ENCODE peak calls at places on chromosomes 7 and 10, in ten cellular contexts. U, D, V, B, S, J, Q, L, O and E are unnamed samples.

GRCh38 chr10:77692782-77693181 is 55.2 kb upstream of the KCNMA1 start:
- DNase-seq in L (no peak), U (no peak), S (no peak), B (no peak), J (no peak), O (no peak), Q (peak; percentile 74), D (peak; percentile 52), V (no peak), E (no peak)

GRCh38 chr10:112265745-112266144 is 17.5 kb upstream of the TECTB start:
- DNase-seq in J (no peak), Q (peak; percentile 28), L (no peak), V (no peak), O (peak; percentile 89), D (no peak), S (no peak), U (no peak), B (no peak), E (no peak)

GRCh38 chr7:4958477-4959301 is at the start of gene MMD2:
- DNase-seq in J (peak; percentile 77), O (no peak), B (no peak), L (no peak), U (no peak), S (no peak), V (no peak), D (no peak), Q (no peak), E (no peak)

GRCh38 chr7:151503902-151504714 is 15.6 kb downstream of the RHEB start:
- DNase-seq in L (no peak), J (no peak), O (peak; percentile 78), B (no peak), D (peak; percentile 93), Q (peak; percentile 49), S (peak; percentile 71), U (no peak), V (no peak), E (no peak)

GRCh38 chr10:127853868-127854768 is 38.6 kb downstream of the CLRN3 start:
- DNase-seq in D (peak; percentile 74), U (peak; percentile 48), Q (peak; percentile 69), B (no peak), J (peak; percentile 90), S (peak; percentile 34), O (peak; percentile 70), V (no peak), L (peak; percentile 64), E (peak; percentile 16)

GRCh38 chr10:101022967-101023705 is 7.8 kb downstream of the PDZD7 start:
- DNase-seq in O (no peak), D (no peak), U (no peak), L (no peak), V (no peak), J (no peak), B (no peak), S (no peak), Q (no peak), E (no peak)

GRCh38 chr10:55232553-55232952 is 431.5 kb upstream of the PCDH15 start:
- DNase-seq in S (peak; percentile 8), J (no peak), O (no peak), U (no peak), V (no peak), D (no peak), Q (no peak), L (no peak), B (no peak), E (no peak)

GRCh38 chr10:20276127-20276979 is 460.1 kb downstream of the PLXDC2 start:
- DNase-seq in L (no peak), V (no peak), J (no peak), Q (no peak), D (no peak), U (no peak), S (no peak), O (no peak), B (no peak), E (no peak)

GRCh38 chr10:104580321-104580720 is 60.8 kb upstream of the SORCS3 start:
- DNase-seq in V (no peak), J (no peak), S (no peak), Q (no peak), U (no peak), O (no peak), L (no peak), D (peak; percentile 50), B (no peak), E (no peak)

GRCh38 chr7:34087892-34088891 is 182.9 kb downstream of the BMPER start:
- DNase-seq in B (no peak), V (no peak), D (peak; percentile 56), U (no peak), S (no peak), J (no peak), L (no peak), Q (peak; percentile 28), O (no peak), E (no peak)

GRCh38 chr10:88541116-88541626 is 41.9 kb downstream of the RNLS start:
- DNase-seq in J (no peak), L (no peak), U (no peak), D (peak; percentile 65), B (no peak), S (no peak), V (no peak), O (no peak), Q (no peak), E (no peak)

GRCh38 chr10:121595806-121596667 is 2.2 kb downstream of the FGFR2 start:
- DNase-seq in D (no peak), O (no peak), L (no peak), S (no peak), Q (peak; percentile 16), V (no peak), U (no peak), B (peak; percentile 54), J (no peak), E (no peak)
- H3K4me3 ChIP-seq in D (no peak overlapping the region), O (peak overlapping the region; percentile 48), L (no peak overlapping the region), S (no peak overlapping the region), Q (peak overlapping the region; percentile 10), V (no peak overlapping the region), U (no peak overlapping the region), B (peak overlapping the region; percentile 79), J (peak overlapping the region; percentile 52), E (no peak overlapping the region)

DNA sequence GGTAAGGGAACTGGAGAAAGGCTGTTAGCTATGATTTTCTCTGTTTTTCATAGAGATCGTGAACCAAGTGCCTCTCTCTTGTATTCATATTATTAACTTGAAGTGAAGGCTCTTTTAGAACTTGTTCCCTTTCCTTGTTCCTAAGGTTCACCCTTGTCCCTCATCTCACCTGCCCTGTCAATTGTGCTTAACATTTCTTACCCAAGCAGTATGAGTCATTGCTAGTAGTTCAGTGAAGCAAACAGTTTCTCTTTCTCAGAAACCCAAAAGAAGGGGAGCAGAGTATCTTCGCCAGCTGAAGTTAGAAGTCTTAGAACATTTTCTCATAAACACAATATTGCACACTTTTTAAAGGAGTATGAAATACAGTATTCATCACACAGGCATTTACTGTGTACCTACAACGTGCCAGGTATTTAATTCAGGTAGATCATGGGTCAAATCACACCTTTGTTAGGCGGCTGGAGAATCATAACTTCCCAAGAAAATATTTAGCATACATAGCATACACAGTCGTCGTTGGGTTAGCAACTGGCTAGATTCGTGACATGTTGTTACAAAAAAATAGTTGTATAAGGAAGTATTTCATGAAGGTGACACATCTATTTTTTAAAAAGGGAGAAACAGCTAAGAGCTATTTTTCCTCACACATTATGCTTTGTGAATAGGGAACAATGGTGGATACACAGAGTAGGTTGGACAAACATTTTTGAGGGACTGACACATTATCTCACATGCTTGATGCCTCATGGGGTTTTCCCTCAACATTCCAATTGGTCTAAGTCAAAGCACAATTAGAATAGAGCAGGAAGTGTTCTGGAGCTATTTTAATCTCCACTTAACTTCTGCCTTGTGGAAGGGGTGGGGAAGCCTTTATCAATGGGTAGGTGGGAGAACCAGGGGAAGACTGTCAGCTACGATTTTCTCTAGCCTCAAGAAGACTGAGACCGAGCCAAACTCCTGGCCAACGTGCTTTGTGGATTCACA is 13.2 kb downstream of the HDAC9 start:
- DNase-seq in B (no peak), J (no peak), O (no peak), Q (no peak), U (peak; percentile 43), L (no peak), V (no peak), S (no peak), D (peak; percentile 94), E (no peak)
- H3K4me3 ChIP-seq in B (peak overlapping the region; percentile 1), J (no peak overlapping the region), O (no peak overlapping the region), Q (no peak overlapping the region), U (peak overlapping the region; percentile 30), L (no peak overlapping the region), V (peak overlapping the region; percentile 47), S (no peak overlapping the region), D (peak overlapping the region; percentile 10), E (peak overlapping the region; percentile 44)

DNA sequence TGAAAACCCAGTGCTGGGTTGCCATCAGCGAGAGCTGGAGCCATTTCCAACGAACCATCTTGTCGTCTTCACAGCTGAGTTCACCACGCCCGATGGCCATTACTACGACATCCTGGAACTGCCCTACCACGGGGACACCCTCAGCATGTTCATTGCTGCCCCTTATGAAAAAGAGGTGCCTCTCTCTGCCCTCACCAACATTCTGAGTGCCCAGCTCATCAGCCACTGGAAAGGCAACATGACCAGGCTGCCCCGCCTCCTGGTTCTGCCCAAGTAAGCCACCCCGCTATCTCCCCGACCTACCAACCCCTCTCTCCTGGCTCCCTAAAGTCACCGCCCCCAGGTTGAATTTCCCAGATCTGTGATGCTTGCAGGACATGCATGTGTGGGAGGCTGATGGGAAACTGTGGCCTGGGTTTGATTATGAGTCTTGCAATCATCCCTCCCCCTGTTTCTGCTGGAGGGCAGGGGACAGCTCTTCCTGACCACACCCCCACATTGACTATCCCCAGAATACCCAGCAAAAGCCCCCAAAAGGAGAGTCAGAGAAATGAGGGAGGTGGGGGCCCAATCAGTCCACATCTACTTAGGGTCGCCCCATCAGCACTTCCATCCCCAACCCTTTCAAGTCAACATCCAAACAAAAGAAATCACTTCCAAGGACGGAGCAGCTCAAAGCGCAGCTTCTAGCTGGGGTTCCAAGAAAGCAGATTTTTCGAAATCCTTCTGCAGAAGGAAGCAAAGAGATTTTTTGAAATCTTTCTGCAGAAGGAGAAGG is 6.9 kb downstream of the SERPINE1 start:
- DNase-seq in Q (no peak), L (no peak), S (no peak), U (no peak), D (peak; percentile 70), B (no peak), J (no peak), V (no peak), O (no peak), E (no peak)
- H3K4me3 ChIP-seq in Q (no peak overlapping the region), L (no peak overlapping the region), S (no peak overlapping the region), U (no peak overlapping the region), D (peak overlapping the region; percentile 42), B (no peak overlapping the region), J (no peak overlapping the region), V (no peak overlapping the region), O (no peak overlapping the region), E (no peak overlapping the region)

GRCh38 chr7:129782257-129783096 is 170.3 kb downstream of the UBE2H start:
- DNase-seq in V (no peak), Q (no peak), B (peak; percentile 54), U (no peak), L (no peak), S (no peak), D (no peak), O (no peak), J (no peak), E (no peak)
- H3K4me3 ChIP-seq in V (no peak overlapping the region), Q (no peak overlapping the region), B (peak overlapping the region; percentile 72), U (peak overlapping the region; percentile 30), L (no peak overlapping the region), S (no peak overlapping the region), D (no peak overlapping the region), O (no peak overlapping the region), J (no peak overlapping the region), E (no peak overlapping the region)

GRCh38 chr7:44882899-44883298 is 2.4 kb downstream of the PURB start:
- DNase-seq in B (no peak), D (no peak), S (no peak), J (no peak), U (no peak), L (no peak), V (no peak), O (no peak), Q (no peak), E (no peak)
- H3K4me3 ChIP-seq in B (peak overlapping the region; percentile 29), D (peak overlapping the region; percentile 80), S (peak overlapping the region; percentile 77), J (no peak overlapping the region), U (peak overlapping the region; percentile 96), L (peak overlapping the region; percentile 2), V (peak overlapping the region; percentile 93), O (no peak overlapping the region), Q (no peak overlapping the region), E (peak overlapping the region; percentile 97)